ENCODE peak calls at places on chromosomes 11 and 22, in nine cellular contexts. I is GM23338; J is aorta; P is astrocyte of the cerebellum; A is CD8-positive, alpha-beta memory T cell; K is stimulated activated CD4-positive, alpha-beta T cell treated with anti-CD3 and anti-CD28 coated beads, Interleukin-4, amount 100 ng/mL, for 1 hour; D is endodermal cell; F is IMR-90; V is right lobe of liver. E is an unnamed sample.

GRCh38 chr11:126588630-126589491 is 233.4 kb downstream of the ST3GAL4 start:
- DNase-seq in I (no peak), J (no peak), P (no peak), A (no peak), K (no peak), D (no peak), F (no peak), V (no peak), E (no peak)

GRCh38 chr11:44305643-44306468 is 4.1 kb downstream of the ALX4 start:
- DNase-seq in I (no peak), J (no peak), P (no peak), A (no peak), K (peak), D (peak), F (no peak), V (no peak), E (peak)

GRCh38 chr22:36149464-36149863 is 11.1 kb downstream of the APOL3 start:
- DNase-seq in I (no peak), J (no peak), P (no peak), A (no peak), K (no peak), D (no peak), F (no peak), V (no peak), E (no peak)

GRCh38 chr22:19730662-19731360 is 7.5 kb downstream of the GP1BB start:
- DNase-seq in I (peak), J (peak), P (peak), A (peak), K (peak), D (peak), F (peak), V (peak), E (peak)

GRCh38 chr11:115126515-115127208 is 377.6 kb downstream of the CADM1 start:
- DNase-seq in I (no peak), J (no peak), P (no peak), A (no peak), K (no peak), D (no peak), F (no peak), V (no peak), E (no peak)

GRCh38 chr11:2759228-2760195 is 59.7 kb upstream of the KCNQ1OT1 start:
- DNase-seq in I (no peak), J (peak), P (no peak), A (no peak), K (no peak), D (peak), F (no peak), V (peak), E (no peak)

GRCh38 chr11:97610000-97610399 is 1220.2 kb downstream of the JRKL start:
- DNase-seq in I (peak), J (no peak), P (no peak), A (no peak), K (no peak), D (no peak), F (no peak), V (no peak), E (no peak)

GRCh38 chr11:48095779-48096470 is 115.6 kb downstream of the PTPRJ start:
- DNase-seq in I (no peak), J (no peak), P (no peak), A (no peak), K (no peak), D (no peak), F (no peak), V (peak), E (no peak)

GRCh38 chr11:8242113-8242475 is 21.6 kb downstream of the LMO1 start:
- DNase-seq in I (peak), J (no peak), P (no peak), A (no peak), K (no peak), D (peak), F (no peak), V (no peak), E (no peak)

GRCh38 chr22:47835726-47836125 is 1073.3 kb downstream of the TBC1D22A start:
- DNase-seq in I (no peak), J (no peak), P (peak), A (no peak), K (no peak), D (no peak), F (peak), V (no peak), E (no peak)

GRCh38 chr11:64863381-64864060 is 14.9 kb downstream of the EHD1 start:
- DNase-seq in I (no peak), J (no peak), P (no peak), A (no peak), K (no peak), D (no peak), F (no peak), V (no peak), E (no peak)

GRCh38 chr22:46149493-46149997 is 781 bp upstream of the PPARA start:
- DNase-seq in I (peak), J (no peak), P (no peak), A (peak), K (peak), D (peak), F (no peak), V (peak), E (peak)

GRCh38 chr11:127640822-127641485 is 640.4 kb upstream of the KIRREL3 start:
- DNase-seq in I (no peak), J (no peak), P (no peak), A (no peak), K (no peak), D (no peak), F (peak), V (no peak), E (no peak)

GRCh38 chr11:8683115-8683807 is 669 bp downstream of the RPL27A start:
- DNase-seq in I (no peak), J (no peak), P (no peak), A (peak), K (peak), D (no peak), F (no peak), V (no peak), E (no peak)

GRCh38 chr11:59171508-59172322 is at the start of gene DTX4:
- DNase-seq in I (peak), J (peak), P (peak), A (peak), K (peak), D (peak), F (peak), V (peak), E (peak)

GRCh38 chr22:27454807-27455450 is 346.6 kb downstream of the MN1 start:
- DNase-seq in I (peak), J (no peak), P (no peak), A (no peak), K (no peak), D (peak), F (no peak), V (no peak), E (no peak)